ENCODE peak calls at places on chromosome 2, in ten cellular contexts. One of them, this sample, is unnamed.
A peak's percentile ranks its signal among the peaks of the same experiment; 100 is the strongest.

GRCh38 chr2:62794791-62795190 is 89.3 kb downstream of the EHBP1 start:
- DNase-seq in GM20000: no peak
- DNase-seq in RKO: no peak
- DNase-seq in dermis blood vessel endothelial cell: peak; percentile 62
- DNase-seq in Caki2: peak; percentile 52
- DNase-seq in stimulated activated CD8-positive, alpha-beta memory T cell treated with anti-CD3 and anti-CD28 coated beads, Interleukin-15, amount 100 ng/mL, for 24 hours: no peak
- DNase-seq in left ventricle myocardium superior: no peak
- DNase-seq in EH: peak; percentile 73
- DNase-seq in Panc1: no peak
- DNase-seq in T-helper 2 cell: no peak
- DNase-seq in this sample: no peak

GRCh38 chr2:239215136-239215925 is 185.5 kb downstream of the HDAC4 start:
- DNase-seq in GM20000: no peak
- DNase-seq in RKO: no peak
- DNase-seq in dermis blood vessel endothelial cell: no peak
- DNase-seq in Caki2: no peak
- DNase-seq in stimulated activated CD8-positive, alpha-beta memory T cell treated with anti-CD3 and anti-CD28 coated beads, Interleukin-15, amount 100 ng/mL, for 24 hours: no peak
- DNase-seq in left ventricle myocardium superior: peak; percentile 31
- DNase-seq in EH: no peak
- DNase-seq in Panc1: no peak
- DNase-seq in T-helper 2 cell: no peak
- DNase-seq in this sample: no peak

GRCh38 chr2:201781583-201782051 is 884 bp upstream of the ALS2 start:
- DNase-seq in GM20000: peak; percentile 17
- DNase-seq in RKO: no peak
- DNase-seq in dermis blood vessel endothelial cell: peak; percentile 31
- DNase-seq in Caki2: no peak
- DNase-seq in stimulated activated CD8-positive, alpha-beta memory T cell treated with anti-CD3 and anti-CD28 coated beads, Interleukin-15, amount 100 ng/mL, for 24 hours: no peak
- DNase-seq in left ventricle myocardium superior: no peak
- DNase-seq in EH: no peak
- DNase-seq in Panc1: peak; percentile 8
- DNase-seq in T-helper 2 cell: no peak
- DNase-seq in this sample: peak; percentile 18

GRCh38 chr2:225040862-225041209 is 1.4 kb downstream of the DOCK10 start:
- DNase-seq in GM20000: peak; percentile 33
- DNase-seq in RKO: no peak
- DNase-seq in dermis blood vessel endothelial cell: peak; percentile 11
- DNase-seq in Caki2: no peak
- DNase-seq in stimulated activated CD8-positive, alpha-beta memory T cell treated with anti-CD3 and anti-CD28 coated beads, Interleukin-15, amount 100 ng/mL, for 24 hours: no peak
- DNase-seq in left ventricle myocardium superior: no peak
- DNase-seq in EH: no peak
- DNase-seq in Panc1: no peak
- DNase-seq in T-helper 2 cell: peak; percentile 9
- DNase-seq in this sample: peak; percentile 46

GRCh38 chr2:200786423-200786822 is 25.3 kb upstream of the BZW1 start:
- DNase-seq in GM20000: no peak
- DNase-seq in RKO: peak; percentile 54
- DNase-seq in dermis blood vessel endothelial cell: peak; percentile 48
- DNase-seq in Caki2: peak; percentile 74
- DNase-seq in stimulated activated CD8-positive, alpha-beta memory T cell treated with anti-CD3 and anti-CD28 coated beads, Interleukin-15, amount 100 ng/mL, for 24 hours: no peak
- DNase-seq in left ventricle myocardium superior: no peak
- DNase-seq in EH: peak; percentile 87
- DNase-seq in Panc1: no peak
- DNase-seq in T-helper 2 cell: no peak
- DNase-seq in this sample: no peak

GRCh38 chr2:239225921-239226561 is 174.8 kb downstream of the HDAC4 start:
- DNase-seq in GM20000: no peak
- DNase-seq in RKO: no peak
- DNase-seq in dermis blood vessel endothelial cell: no peak
- DNase-seq in Caki2: no peak
- DNase-seq in stimulated activated CD8-positive, alpha-beta memory T cell treated with anti-CD3 and anti-CD28 coated beads, Interleukin-15, amount 100 ng/mL, for 24 hours: no peak
- DNase-seq in left ventricle myocardium superior: no peak
- DNase-seq in EH: peak; percentile 94
- DNase-seq in Panc1: no peak
- DNase-seq in T-helper 2 cell: no peak
- DNase-seq in this sample: no peak

GRCh38 chr2:196291873-196292800 is 120.8 kb upstream of the STK17B start:
- DNase-seq in GM20000: no peak
- DNase-seq in RKO: no peak
- DNase-seq in dermis blood vessel endothelial cell: no peak
- DNase-seq in Caki2: peak; percentile 66
- DNase-seq in stimulated activated CD8-positive, alpha-beta memory T cell treated with anti-CD3 and anti-CD28 coated beads, Interleukin-15, amount 100 ng/mL, for 24 hours: no peak
- DNase-seq in left ventricle myocardium superior: peak; percentile 43
- DNase-seq in EH: peak; percentile 48
- DNase-seq in Panc1: no peak
- DNase-seq in T-helper 2 cell: no peak
- DNase-seq in this sample: no peak

GRCh38 chr2:190468814-190469569 is 60.8 kb downstream of the MFSD6 start:
- DNase-seq in GM20000: peak; percentile 15
- DNase-seq in RKO: no peak
- DNase-seq in dermis blood vessel endothelial cell: peak; percentile 97
- DNase-seq in Caki2: peak; percentile 90
- DNase-seq in stimulated activated CD8-positive, alpha-beta memory T cell treated with anti-CD3 and anti-CD28 coated beads, Interleukin-15, amount 100 ng/mL, for 24 hours: no peak
- DNase-seq in left ventricle myocardium superior: peak; percentile 75
- DNase-seq in EH: peak; percentile 98
- DNase-seq in Panc1: peak; percentile 25
- DNase-seq in T-helper 2 cell: no peak
- DNase-seq in this sample: peak; percentile 39

GRCh38 chr2:98473995-98474780 is 29.5 kb downstream of the INPP4A start:
- DNase-seq in GM20000: no peak
- DNase-seq in RKO: no peak
- DNase-seq in dermis blood vessel endothelial cell: no peak
- DNase-seq in Caki2: no peak
- DNase-seq in stimulated activated CD8-positive, alpha-beta memory T cell treated with anti-CD3 and anti-CD28 coated beads, Interleukin-15, amount 100 ng/mL, for 24 hours: no peak
- DNase-seq in left ventricle myocardium superior: no peak
- DNase-seq in EH: no peak
- DNase-seq in Panc1: no peak
- DNase-seq in T-helper 2 cell: no peak
- DNase-seq in this sample: no peak

GRCh38 chr2:38037325-38037724 is 38.6 kb downstream of the CYP1B1 start:
- DNase-seq in GM20000: no peak
- DNase-seq in RKO: peak; percentile 11
- DNase-seq in dermis blood vessel endothelial cell: no peak
- DNase-seq in Caki2: no peak
- DNase-seq in stimulated activated CD8-positive, alpha-beta memory T cell treated with anti-CD3 and anti-CD28 coated beads, Interleukin-15, amount 100 ng/mL, for 24 hours: no peak
- DNase-seq in left ventricle myocardium superior: no peak
- DNase-seq in EH: peak; percentile 16
- DNase-seq in Panc1: no peak
- DNase-seq in T-helper 2 cell: no peak
- DNase-seq in this sample: no peak

GRCh38 chr2:17719562-17720371 is 33.8 kb downstream of the SMC6 start:
- DNase-seq in GM20000: peak; percentile 27
- DNase-seq in RKO: peak; percentile 18
- DNase-seq in dermis blood vessel endothelial cell: peak; percentile 60
- DNase-seq in Caki2: peak; percentile 26
- DNase-seq in stimulated activated CD8-positive, alpha-beta memory T cell treated with anti-CD3 and anti-CD28 coated beads, Interleukin-15, amount 100 ng/mL, for 24 hours: no peak
- DNase-seq in left ventricle myocardium superior: no peak
- DNase-seq in EH: peak; percentile 25
- DNase-seq in Panc1: peak; percentile 10
- DNase-seq in T-helper 2 cell: no peak
- DNase-seq in this sample: no peak

This sample was measured in head of caudate nucleus.